ENCODE peak calls at places on chromosomes 16 and 17, in seven cellular contexts. One of them, this sample, is unnamed.

GRCh38 chr17:68533887-68534700 is 21.9 kb downstream of the PRKAR1A start:
- DNase-seq in K562: no peak
- DNase-seq in HepG2: no peak
- DNase-seq in GM12891: no peak
- DNase-seq in H1: no peak
- DNase-seq in GM12878: no peak
- DNase-seq in SK-N-SH: no peak
- DNase-seq in this sample: no peak

GRCh38 chr17:42287305-42288077 is 807 bp upstream of the STAT5A start:
- DNase-seq in K562: peak
- DNase-seq in SK-N-SH: peak
- DNase-seq in GM12891: no peak
- DNase-seq in H1: no peak
- DNase-seq in HepG2: no peak
- DNase-seq in GM12878: peak
- DNase-seq in this sample: no peak

GRCh38 chr17:5931611-5932010 is 138.6 kb upstream of the WSCD1 start:
- DNase-seq in SK-N-SH: no peak
- DNase-seq in GM12891: no peak
- DNase-seq in GM12878: no peak
- DNase-seq in H1: no peak
- DNase-seq in HepG2: no peak
- DNase-seq in K562: no peak
- DNase-seq in this sample: no peak

GRCh38 chr17:47315451-47316266 is 8.1 kb upstream of the EFCAB13 start:
- DNase-seq in HepG2: peak
- DNase-seq in GM12891: no peak
- DNase-seq in K562: peak
- DNase-seq in GM12878: peak
- DNase-seq in SK-N-SH: peak
- DNase-seq in H1: no peak
- DNase-seq in this sample: no peak

GRCh38 chr16:88383401-88384221 is 852 bp downstream of the ZNF469 start:
- DNase-seq in K562: no peak
- DNase-seq in SK-N-SH: peak
- DNase-seq in HepG2: no peak
- DNase-seq in GM12891: no peak
- DNase-seq in GM12878: no peak
- DNase-seq in H1: no peak
- DNase-seq in this sample: no peak

GRCh38 chr17:1275962-1276736 is 3.3 kb upstream of the TRARG1 start:
- DNase-seq in SK-N-SH: peak
- DNase-seq in K562: peak
- DNase-seq in GM12878: no peak
- DNase-seq in HepG2: peak
- DNase-seq in H1: no peak
- DNase-seq in GM12891: peak
- DNase-seq in this sample: peak

GRCh38 chr16:87548086-87548485 is 54.2 kb upstream of the JPH3 start:
- DNase-seq in GM12891: no peak
- DNase-seq in K562: no peak
- DNase-seq in HepG2: no peak
- DNase-seq in H1: no peak
- DNase-seq in GM12878: no peak
- DNase-seq in SK-N-SH: no peak
- DNase-seq in this sample: no peak

GRCh38 chr17:80426671-80427326 is 11.8 kb downstream of the ENDOV start:
- DNase-seq in K562: peak
- DNase-seq in GM12891: peak
- DNase-seq in SK-N-SH: peak
- DNase-seq in HepG2: peak
- DNase-seq in GM12878: peak
- DNase-seq in H1: peak
- DNase-seq in this sample: peak

GRCh38 chr16:28192811-28193529 is 18.8 kb downstream of the XPO6 start:
- DNase-seq in SK-N-SH: no peak
- DNase-seq in GM12878: no peak
- DNase-seq in GM12891: peak
- DNase-seq in K562: no peak
- DNase-seq in H1: no peak
- DNase-seq in HepG2: no peak
- DNase-seq in this sample: peak

GRCh38 chr16:83389751-83390150 is 418.0 kb upstream of the HSBP1 start:
- DNase-seq in GM12891: no peak
- DNase-seq in GM12878: no peak
- DNase-seq in K562: no peak
- DNase-seq in SK-N-SH: no peak
- DNase-seq in HepG2: no peak
- DNase-seq in H1: no peak
- DNase-seq in this sample: no peak

GRCh38 chr16:2229602-2230250 is 6.3 kb downstream of the E4F1 start:
- DNase-seq in H1: no peak
- DNase-seq in HepG2: no peak
- DNase-seq in K562: no peak
- DNase-seq in GM12878: no peak
- DNase-seq in GM12891: no peak
- DNase-seq in SK-N-SH: no peak
- DNase-seq in this sample: no peak

GRCh38 chr17:37699285-37699973 is 45.4 kb downstream of the HNF1B start:
- DNase-seq in GM12891: no peak
- DNase-seq in SK-N-SH: no peak
- DNase-seq in HepG2: no peak
- DNase-seq in H1: no peak
- DNase-seq in K562: no peak
- DNase-seq in GM12878: no peak
- DNase-seq in this sample: no peak

GRCh38 chr17:67759355-67760171 is 41.8 kb downstream of the NOL11 start:
- DNase-seq in SK-N-SH: no peak
- DNase-seq in K562: peak
- DNase-seq in HepG2: no peak
- DNase-seq in GM12878: no peak
- DNase-seq in H1: no peak
- DNase-seq in GM12891: no peak
- DNase-seq in this sample: no peak

GRCh38 chr17:55458977-55459376 is 37.3 kb upstream of the MMD start:
- DNase-seq in GM12891: no peak
- DNase-seq in SK-N-SH: no peak
- DNase-seq in H1: no peak
- DNase-seq in K562: no peak
- DNase-seq in GM12878: no peak
- DNase-seq in HepG2: no peak
- DNase-seq in this sample: no peak

DNA sequence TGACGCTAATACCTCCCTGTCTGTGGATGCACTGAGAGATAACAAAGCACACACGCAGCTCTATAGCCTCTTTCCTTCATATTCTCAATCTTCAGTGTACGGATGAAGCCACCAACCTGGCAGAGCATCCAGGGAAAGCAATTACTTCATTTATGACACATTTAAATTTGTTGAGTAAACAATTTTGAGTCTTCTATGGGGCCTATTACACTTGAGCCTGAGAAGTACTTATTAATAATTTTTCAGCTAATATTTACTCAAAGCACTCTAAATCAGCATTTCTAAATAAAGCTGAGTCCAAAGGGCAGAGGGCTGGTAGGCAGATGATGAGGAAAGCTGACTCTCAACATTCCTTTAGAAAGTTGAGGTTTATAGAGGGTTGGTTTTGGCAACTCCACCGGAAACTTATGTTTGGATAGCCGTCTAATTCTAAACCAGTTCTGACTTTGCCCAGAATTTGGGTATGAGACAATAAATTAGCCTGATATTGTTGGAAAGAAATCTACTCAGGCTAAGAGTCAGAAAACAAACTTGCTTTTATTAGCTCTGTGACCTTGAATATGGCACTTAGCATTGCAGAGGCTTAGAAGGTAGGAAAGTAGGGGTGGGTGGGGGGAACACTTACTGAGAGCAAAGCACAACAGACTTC is 643.5 kb downstream of the CDH11 start:
- DNase-seq in K562: no peak
- DNase-seq in SK-N-SH: no peak
- DNase-seq in GM12891: no peak
- DNase-seq in GM12878: no peak
- DNase-seq in HepG2: peak
- DNase-seq in H1: no peak
- DNase-seq in this sample: no peak
- TF ChIP-seq POLR2AphosphoS5 in K562: no peak
- TF ChIP-seq POLR2AphosphoS5 in SK-N-SH: peak
- TF ChIP-seq POLR2AphosphoS5 in GM12891: no peak
- TF ChIP-seq POLR2AphosphoS5 in GM12878: no peak
- TF ChIP-seq POLR2AphosphoS5 in HepG2: no peak
- TF ChIP-seq POLR2AphosphoS5 in H1: no peak
- TF ChIP-seq POLR2AphosphoS5 in this sample: no peak

GRCh38 chr17:58755269-58755576 is 431 bp upstream of the PPM1E start:
- DNase-seq in GM12891: no peak
- DNase-seq in SK-N-SH: no peak
- DNase-seq in GM12878: no peak
- DNase-seq in H1: no peak
- DNase-seq in HepG2: no peak
- DNase-seq in K562: no peak
- DNase-seq in this sample: no peak

GRCh38 chr17:58758890-58759289 is 3.2 kb downstream of the PPM1E start:
- DNase-seq in SK-N-SH: no peak
- DNase-seq in GM12878: no peak
- DNase-seq in H1: no peak
- DNase-seq in HepG2: no peak
- DNase-seq in K562: no peak
- DNase-seq in GM12891: no peak
- DNase-seq in this sample: no peak

GRCh38 chr17:58757162-58757613 is 1.5 kb downstream of the PPM1E start:
- DNase-seq in H1: no peak
- DNase-seq in GM12878: no peak
- DNase-seq in HepG2: no peak
- DNase-seq in K562: no peak
- DNase-seq in SK-N-SH: peak
- DNase-seq in GM12891: no peak
- DNase-seq in this sample: no peak

GRCh38 chr17:58755577-58756245 is at the start of gene PPM1E:
- DNase-seq in GM12878: no peak
- DNase-seq in K562: peak
- DNase-seq in GM12891: peak
- DNase-seq in HepG2: peak
- DNase-seq in H1: peak
- DNase-seq in SK-N-SH: peak
- DNase-seq in this sample: peak

DNA sequence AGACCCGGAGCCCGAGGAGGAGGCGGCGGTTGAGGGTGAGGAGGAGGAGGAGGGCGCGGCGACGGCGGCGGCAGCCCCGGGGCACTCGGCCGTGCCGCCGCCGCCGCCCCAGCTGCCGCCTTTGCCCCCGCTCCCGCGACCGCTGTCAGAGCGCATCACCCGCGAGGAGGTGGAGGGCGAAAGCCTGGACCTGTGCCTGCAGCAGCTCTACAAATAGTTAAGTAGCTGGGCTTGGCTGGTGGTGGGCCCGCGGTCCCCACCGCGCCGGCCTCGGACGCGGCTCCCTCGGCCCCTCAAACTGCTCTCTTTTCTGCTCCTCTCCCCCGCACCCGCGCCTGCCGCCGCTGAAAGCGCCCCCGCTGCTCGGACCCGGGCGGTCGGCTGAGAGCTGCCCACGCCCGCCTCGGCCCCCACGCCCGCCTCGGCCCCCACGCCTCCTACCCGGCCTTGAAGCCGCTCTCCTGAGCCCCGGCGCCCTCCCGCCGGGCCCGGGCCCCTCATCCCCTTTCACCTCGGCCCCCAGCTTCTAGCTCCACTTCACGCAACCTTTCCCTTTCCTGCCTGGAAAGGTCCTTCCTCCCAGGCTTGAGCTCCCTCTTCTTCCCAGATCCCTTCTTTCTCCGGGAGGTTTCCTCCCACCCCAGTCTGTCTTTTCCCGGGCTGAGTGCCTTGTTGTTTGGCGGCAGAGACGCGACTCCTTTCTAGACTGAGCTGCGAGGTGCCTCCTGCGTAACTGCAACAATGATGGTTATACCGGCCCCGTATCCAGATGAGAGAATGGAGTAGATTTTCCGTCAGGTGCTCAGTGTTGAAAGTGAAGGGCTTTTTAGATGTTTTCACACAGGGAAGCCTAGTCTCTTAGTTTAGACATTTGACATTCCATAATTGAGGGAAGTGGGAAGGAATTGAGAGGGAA is 850 bp downstream of the PPM1E start:
- DNase-seq in SK-N-SH: peak
- DNase-seq in GM12891: no peak
- DNase-seq in GM12878: no peak
- DNase-seq in HepG2: no peak
- DNase-seq in H1: no peak
- DNase-seq in K562: peak
- DNase-seq in this sample: peak
- TF ChIP-seq TAF1 in SK-N-SH: no peak
- TF ChIP-seq TAF1 in GM12891: no peak
- TF ChIP-seq TAF1 in GM12878: no peak
- TF ChIP-seq TAF1 in HepG2: no peak
- TF ChIP-seq TAF1 in H1: no peak
- TF ChIP-seq TAF1 in K562: no peak
- TF ChIP-seq TAF1 in this sample: no peak

DNA sequence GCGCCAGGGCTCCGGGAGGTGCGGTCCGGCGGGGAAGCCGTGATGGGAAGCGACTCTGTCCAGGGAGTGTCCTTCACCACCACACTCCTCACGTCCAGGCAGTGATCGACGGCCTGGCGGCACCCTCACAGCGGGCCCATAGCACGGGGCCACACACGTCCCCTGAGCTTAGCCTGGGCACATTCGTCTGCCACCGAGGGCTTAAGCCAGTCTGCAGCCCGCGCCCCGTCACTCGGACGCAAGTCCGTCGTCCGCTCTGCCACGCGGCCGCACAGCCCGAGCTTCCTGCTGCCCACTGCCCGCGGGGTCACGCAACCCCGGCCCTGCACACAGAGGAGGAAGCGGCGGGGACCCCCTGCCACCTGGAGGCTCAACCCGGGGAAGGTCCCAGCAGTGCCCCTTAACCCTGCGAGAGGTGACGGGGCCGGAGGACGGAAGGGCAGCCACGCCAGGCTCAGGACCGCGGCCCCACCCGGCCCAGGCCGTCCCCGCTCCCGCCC is 3.0 kb upstream of the TBX2 start:
- DNase-seq in GM12878: no peak
- DNase-seq in GM12891: no peak
- DNase-seq in K562: no peak
- DNase-seq in HepG2: no peak
- DNase-seq in H1: no peak
- DNase-seq in SK-N-SH: no peak
- DNase-seq in this sample: no peak
- TF ChIP-seq POLR2AphosphoS5 in GM12878: no peak
- TF ChIP-seq POLR2AphosphoS5 in GM12891: no peak
- TF ChIP-seq POLR2AphosphoS5 in K562: no peak
- TF ChIP-seq POLR2AphosphoS5 in HepG2: no peak
- TF ChIP-seq POLR2AphosphoS5 in H1: no peak
- TF ChIP-seq POLR2AphosphoS5 in SK-N-SH: no peak
- TF ChIP-seq POLR2AphosphoS5 in this sample: no peak

GRCh38 chr17:64022631-64023063 is 2.2 kb upstream of the ICAM2 start:
- DNase-seq in GM12878: no peak
- DNase-seq in K562: peak
- DNase-seq in GM12891: no peak
- DNase-seq in SK-N-SH: no peak
- DNase-seq in H1: no peak
- DNase-seq in HepG2: no peak
- DNase-seq in this sample: no peak
- TF ChIP-seq TAF1 in GM12878: no peak
- TF ChIP-seq TAF1 in K562: no peak
- TF ChIP-seq TAF1 in GM12891: no peak
- TF ChIP-seq TAF1 in SK-N-SH: no peak
- TF ChIP-seq TAF1 in H1: no peak
- TF ChIP-seq TAF1 in HepG2: no peak
- TF ChIP-seq TAF1 in this sample: no peak

GRCh38 chr17:59845595-59846390 is 47.0 kb downstream of the TUBD1 start:
- DNase-seq in K562: peak
- DNase-seq in SK-N-SH: no peak
- DNase-seq in H1: no peak
- DNase-seq in HepG2: peak
- DNase-seq in GM12891: no peak
- DNase-seq in GM12878: no peak
- DNase-seq in this sample: no peak
- TF ChIP-seq POLR2AphosphoS5 in K562: no peak
- TF ChIP-seq POLR2AphosphoS5 in SK-N-SH: peak
- TF ChIP-seq POLR2AphosphoS5 in H1: peak
- TF ChIP-seq POLR2AphosphoS5 in HepG2: no peak
- TF ChIP-seq POLR2AphosphoS5 in GM12891: no peak
- TF ChIP-seq POLR2AphosphoS5 in GM12878: no peak
- TF ChIP-seq POLR2AphosphoS5 in this sample: peak